ENCODE peak calls at places on chromosome 3, in seven cellular contexts. One of them, this sample, is unnamed.

GRCh38 chr3:50373146-50373864 is 14.0 kb upstream of the TMEM115 start:
- DNase-seq in IMR-90: no peak
- DNase-seq in Peyer's patch: no peak
- DNase-seq in NCI-H526: no peak
- DNase-seq in activated gamma-delta T cell treated with anti-CD3 and anti-CD28 coated beads, Interleukin-2, amount 50 U/mL, for 16 hours: no peak
- DNase-seq in T follicular helper cell: no peak
- DNase-seq in stimulated activated CD4-positive, alpha-beta T cell treated with anti-CD3 and anti-CD28 coated beads, Interleukin-2, amount 100 ng/mL, for 24 hours: no peak
- DNase-seq in this sample: no peak

GRCh38 chr3:53862241-53862640 is 15.9 kb downstream of the IL17RB start:
- DNase-seq in Peyer's patch: no peak
- DNase-seq in stimulated activated CD4-positive, alpha-beta T cell treated with anti-CD3 and anti-CD28 coated beads, Interleukin-2, amount 100 ng/mL, for 24 hours: no peak
- DNase-seq in IMR-90: no peak
- DNase-seq in T follicular helper cell: no peak
- DNase-seq in activated gamma-delta T cell treated with anti-CD3 and anti-CD28 coated beads, Interleukin-2, amount 50 U/mL, for 16 hours: no peak
- DNase-seq in NCI-H526: no peak
- DNase-seq in this sample: no peak

GRCh38 chr3:15300318-15301078 is 31.9 kb downstream of the SH3BP5 start:
- DNase-seq in NCI-H526: no peak
- DNase-seq in Peyer's patch: no peak
- DNase-seq in T follicular helper cell: no peak
- DNase-seq in stimulated activated CD4-positive, alpha-beta T cell treated with anti-CD3 and anti-CD28 coated beads, Interleukin-2, amount 100 ng/mL, for 24 hours: no peak
- DNase-seq in IMR-90: peak
- DNase-seq in activated gamma-delta T cell treated with anti-CD3 and anti-CD28 coated beads, Interleukin-2, amount 50 U/mL, for 16 hours: no peak
- DNase-seq in this sample: peak

GRCh38 chr3:115475178-115476041 is 147.9 kb upstream of the GAP43 start:
- DNase-seq in T follicular helper cell: no peak
- DNase-seq in stimulated activated CD4-positive, alpha-beta T cell treated with anti-CD3 and anti-CD28 coated beads, Interleukin-2, amount 100 ng/mL, for 24 hours: no peak
- DNase-seq in activated gamma-delta T cell treated with anti-CD3 and anti-CD28 coated beads, Interleukin-2, amount 50 U/mL, for 16 hours: no peak
- DNase-seq in Peyer's patch: no peak
- DNase-seq in IMR-90: no peak
- DNase-seq in NCI-H526: peak
- DNase-seq in this sample: no peak

GRCh38 chr3:66428733-66429132 is 72.1 kb downstream of the LRIG1 start:
- DNase-seq in Peyer's patch: no peak
- DNase-seq in stimulated activated CD4-positive, alpha-beta T cell treated with anti-CD3 and anti-CD28 coated beads, Interleukin-2, amount 100 ng/mL, for 24 hours: no peak
- DNase-seq in NCI-H526: peak
- DNase-seq in activated gamma-delta T cell treated with anti-CD3 and anti-CD28 coated beads, Interleukin-2, amount 50 U/mL, for 16 hours: no peak
- DNase-seq in IMR-90: peak
- DNase-seq in T follicular helper cell: no peak
- DNase-seq in this sample: peak

GRCh38 chr3:184566441-184567414 is 5.1 kb downstream of the EPHB3 start:
- DNase-seq in T follicular helper cell: no peak
- DNase-seq in Peyer's patch: peak
- DNase-seq in IMR-90: no peak
- DNase-seq in NCI-H526: no peak
- DNase-seq in stimulated activated CD4-positive, alpha-beta T cell treated with anti-CD3 and anti-CD28 coated beads, Interleukin-2, amount 100 ng/mL, for 24 hours: no peak
- DNase-seq in activated gamma-delta T cell treated with anti-CD3 and anti-CD28 coated beads, Interleukin-2, amount 50 U/mL, for 16 hours: no peak
- DNase-seq in this sample: no peak

GRCh38 chr3:46695962-46696922 is 2.8 kb upstream of the ALS2CL start:
- DNase-seq in T follicular helper cell: no peak
- DNase-seq in stimulated activated CD4-positive, alpha-beta T cell treated with anti-CD3 and anti-CD28 coated beads, Interleukin-2, amount 100 ng/mL, for 24 hours: no peak
- DNase-seq in IMR-90: peak
- DNase-seq in NCI-H526: no peak
- DNase-seq in activated gamma-delta T cell treated with anti-CD3 and anti-CD28 coated beads, Interleukin-2, amount 50 U/mL, for 16 hours: no peak
- DNase-seq in Peyer's patch: no peak
- DNase-seq in this sample: no peak

GRCh38 chr3:64588381-64588780 is 99.4 kb downstream of the ADAMTS9 start:
- DNase-seq in NCI-H526: no peak
- DNase-seq in T follicular helper cell: no peak
- DNase-seq in activated gamma-delta T cell treated with anti-CD3 and anti-CD28 coated beads, Interleukin-2, amount 50 U/mL, for 16 hours: no peak
- DNase-seq in IMR-90: no peak
- DNase-seq in Peyer's patch: no peak
- DNase-seq in stimulated activated CD4-positive, alpha-beta T cell treated with anti-CD3 and anti-CD28 coated beads, Interleukin-2, amount 100 ng/mL, for 24 hours: no peak
- DNase-seq in this sample: no peak

GRCh38 chr3:15903776-15904720 is 106.3 kb upstream of the ANKRD28 start:
- DNase-seq in IMR-90: no peak
- DNase-seq in NCI-H526: no peak
- DNase-seq in Peyer's patch: no peak
- DNase-seq in stimulated activated CD4-positive, alpha-beta T cell treated with anti-CD3 and anti-CD28 coated beads, Interleukin-2, amount 100 ng/mL, for 24 hours: no peak
- DNase-seq in T follicular helper cell: no peak
- DNase-seq in activated gamma-delta T cell treated with anti-CD3 and anti-CD28 coated beads, Interleukin-2, amount 50 U/mL, for 16 hours: no peak
- DNase-seq in this sample: no peak

GRCh38 chr3:113273011-113273410 is 61.7 kb downstream of the BOC start:
- DNase-seq in T follicular helper cell: no peak
- DNase-seq in NCI-H526: no peak
- DNase-seq in Peyer's patch: no peak
- DNase-seq in activated gamma-delta T cell treated with anti-CD3 and anti-CD28 coated beads, Interleukin-2, amount 50 U/mL, for 16 hours: no peak
- DNase-seq in stimulated activated CD4-positive, alpha-beta T cell treated with anti-CD3 and anti-CD28 coated beads, Interleukin-2, amount 100 ng/mL, for 24 hours: no peak
- DNase-seq in IMR-90: no peak
- DNase-seq in this sample: no peak

GRCh38 chr3:15051531-15051930 is 13.6 kb downstream of the MRPS25 start:
- DNase-seq in IMR-90: peak
- DNase-seq in NCI-H526: peak
- DNase-seq in Peyer's patch: peak
- DNase-seq in T follicular helper cell: peak
- DNase-seq in activated gamma-delta T cell treated with anti-CD3 and anti-CD28 coated beads, Interleukin-2, amount 50 U/mL, for 16 hours: peak
- DNase-seq in stimulated activated CD4-positive, alpha-beta T cell treated with anti-CD3 and anti-CD28 coated beads, Interleukin-2, amount 100 ng/mL, for 24 hours: peak
- DNase-seq in this sample: peak

GRCh38 chr3:102083469-102083868 is 234.2 kb downstream of the NFKBIZ start:
- DNase-seq in Peyer's patch: no peak
- DNase-seq in stimulated activated CD4-positive, alpha-beta T cell treated with anti-CD3 and anti-CD28 coated beads, Interleukin-2, amount 100 ng/mL, for 24 hours: no peak
- DNase-seq in IMR-90: no peak
- DNase-seq in activated gamma-delta T cell treated with anti-CD3 and anti-CD28 coated beads, Interleukin-2, amount 50 U/mL, for 16 hours: no peak
- DNase-seq in NCI-H526: no peak
- DNase-seq in T follicular helper cell: no peak
- DNase-seq in this sample: no peak

GRCh38 chr3:174397848-174398247 is 461.3 kb upstream of the NAALADL2 start:
- DNase-seq in activated gamma-delta T cell treated with anti-CD3 and anti-CD28 coated beads, Interleukin-2, amount 50 U/mL, for 16 hours: no peak
- DNase-seq in T follicular helper cell: no peak
- DNase-seq in stimulated activated CD4-positive, alpha-beta T cell treated with anti-CD3 and anti-CD28 coated beads, Interleukin-2, amount 100 ng/mL, for 24 hours: no peak
- DNase-seq in NCI-H526: no peak
- DNase-seq in Peyer's patch: no peak
- DNase-seq in IMR-90: peak
- DNase-seq in this sample: peak